ENCODE peak calls at places on chromosomes 1 and 21, in seven cellular contexts. A, V, P, D, O, C and R are unnamed samples.

GRCh38 chr1:235586992-235587391 is 62.6 kb downstream of the GNG4 start:
- DNase-seq in V (no peak), C (no peak), A (peak; percentile 15), P (no peak), D (no peak), O (no peak), R (no peak)

GRCh38 chr1:153506831-153507413 is 28.9 kb downstream of the S100A6 start:
- DNase-seq in P (no peak), O (no peak), C (peak; percentile 87), A (no peak), V (peak; percentile 91), D (peak; percentile 95), R (peak; percentile 89)

GRCh38 chr1:8396912-8397406 is 79.0 kb downstream of the SLC45A1 start:
- DNase-seq in A (no peak), O (no peak), D (peak; percentile 100), V (no peak), P (no peak), C (peak; percentile 70), R (no peak)

GRCh38 chr1:225908773-225909172 is 15.3 kb downstream of the PYCR2 start:
- DNase-seq in V (no peak), O (no peak), C (no peak), D (no peak), A (no peak), P (no peak), R (no peak)

GRCh38 chr1:1191734-1192133 is 14.7 kb downstream of the TNFRSF18 start:
- DNase-seq in P (no peak), C (no peak), D (no peak), O (no peak), A (no peak), V (no peak), R (no peak)

GRCh38 chr1:53258216-53258615 is 19.9 kb upstream of the MAGOH start:
- DNase-seq in P (no peak), A (no peak), O (no peak), D (no peak), V (no peak), C (no peak), R (no peak)

GRCh38 chr1:160993544-160993943 is 27.4 kb downstream of the F11R start:
- DNase-seq in D (peak; percentile 59), A (no peak), P (no peak), C (no peak), V (no peak), O (no peak), R (no peak)

GRCh38 chr1:16905856-16906702 is 10.3 kb downstream of the RNU1-2 start:
- DNase-seq in D (peak; percentile 40), P (no peak), V (no peak), O (no peak), C (no peak), A (no peak), R (no peak)

GRCh38 chr1:185170291-185170848 is 13.4 kb downstream of the SWT1 start:
- DNase-seq in C (peak; percentile 54), V (peak; percentile 40), P (peak; percentile 47), D (peak; percentile 48), A (no peak), O (peak; percentile 56), R (peak; percentile 22)

GRCh38 chr1:231460614-231461013 is 38.5 kb upstream of the EGLN1 start:
- DNase-seq in P (peak; percentile 76), O (no peak), C (no peak), A (no peak), D (peak; percentile 84), V (no peak), R (peak; percentile 13)

GRCh38 chr1:111735321-111735720 is 3.9 kb downstream of the INKA2 start:
- DNase-seq in D (peak; percentile 23), P (no peak), C (no peak), O (no peak), V (no peak), A (no peak), R (no peak)

GRCh38 chr1:211521102-211521815 is 29.3 kb upstream of the RD3 start:
- DNase-seq in O (no peak), D (no peak), C (no peak), P (no peak), V (no peak), A (no peak), R (peak; percentile 6)

GRCh38 chr1:193448682-193449461 is 262.5 kb upstream of the B3GALT2 start:
- DNase-seq in V (no peak), P (peak; percentile 49), D (no peak), O (no peak), A (no peak), C (no peak), R (no peak)

GRCh38 chr21:32653326-32653901 is 41.2 kb upstream of the CFAP298 start:
- DNase-seq in O (peak; percentile 15), D (no peak), A (no peak), V (no peak), P (peak; percentile 2), C (no peak), R (peak; percentile 32)

GRCh38 chr21:46667191-46667734 is 31.8 kb downstream of the PRMT2 start:
- DNase-seq in V (no peak), A (no peak), P (no peak), D (peak; percentile 48), O (no peak), C (no peak), R (no peak)

GRCh38 chr1:206814716-206815341 is 42.5 kb upstream of the IL10 start:
- DNase-seq in V (no peak), O (no peak), C (no peak), P (no peak), D (peak; percentile 72), A (no peak), R (no peak)

GRCh38 chr1:143660354-143660941 is 311.3 kb downstream of the FAM72C start:
- DNase-seq in D (no peak), P (no peak), C (no peak), A (no peak), O (no peak), V (no peak), R (no peak)

GRCh38 chr1:143661418-143662120 is 310.2 kb downstream of the FAM72C start:
- DNase-seq in C (no peak), P (no peak), D (no peak), V (no peak), A (no peak), O (no peak), R (peak; percentile 5)

GRCh38 chr1:143667730-143668129 is 304.1 kb downstream of the FAM72C start:
- DNase-seq in P (no peak), V (no peak), O (no peak), C (no peak), A (no peak), D (no peak), R (no peak)

GRCh38 chr1:143666851-143667250 is 304.9 kb downstream of the FAM72C start:
- DNase-seq in C (no peak), P (no peak), A (no peak), O (no peak), V (no peak), D (no peak), R (no peak)

GRCh38 chr1:143665606-143666005 is 306.2 kb downstream of the FAM72C start:
- DNase-seq in C (no peak), V (no peak), O (no peak), D (no peak), A (no peak), P (no peak), R (no peak)
- H3K4me1 ChIP-seq in C (no peaks in the 10 kb centered on the region), V (peaks cover 9% of the 10 kb centered on the region), O (no peaks in the 10 kb centered on the region), D (no peaks in the 10 kb centered on the region), A (peaks cover 8% of the 10 kb centered on the region), P (no peaks in the 10 kb centered on the region), R (peaks cover 10% of the 10 kb centered on the region)

GRCh38 chr1:156540955-156541354 is 31.4 kb downstream of the IQGAP3 start:
- DNase-seq in A (no peak), D (no peak), C (no peak), P (no peak), V (no peak), O (no peak), R (no peak)
- H3K4me3 ChIP-seq in A (no peak overlapping the region), D (no peak overlapping the region), C (no peak overlapping the region), P (no peak overlapping the region), V (no peak overlapping the region), O (no peak overlapping the region), R (no peak overlapping the region)

GRCh38 chr1:26879793-26880192 is 10.3 kb downstream of the GPN2 start:
- DNase-seq in D (no peak), P (no peak), C (no peak), V (no peak), A (no peak), O (no peak), R (no peak)
- H3K4me1 ChIP-seq in D (no peaks in the 10 kb centered on the region), P (no peaks in the 10 kb centered on the region), C (no peaks in the 10 kb centered on the region), V (peaks cover 5% of the 10 kb centered on the region), A (peaks cover 5% of the 10 kb centered on the region), O (no peaks in the 10 kb centered on the region), R (no peaks in the 10 kb centered on the region)

GRCh38 chr1:95232646-95233320 is 1.2 kb upstream of the RWDD3 start:
- DNase-seq in A (no peak), P (no peak), C (peak; percentile 7), O (no peak), V (no peak), D (no peak), R (peak; percentile 75)
- H3K4me3 ChIP-seq in A (peak overlapping the region; percentile 63), P (peak overlapping the region; percentile 82), C (peak overlapping the region; percentile 82), O (no peak overlapping the region), V (peak overlapping the region; percentile 78), D (peak overlapping the region; percentile 88), R (peak overlapping the region; percentile 4)

GRCh38 chr1:41657101-41657500 is 172.6 kb upstream of the EDN2 start:
- DNase-seq in P (no peak), O (no peak), D (no peak), V (no peak), A (no peak), C (no peak), R (no peak)
- H3K4me1 ChIP-seq in P (peaks cover 29% of the 10 kb centered on the region), O (peaks cover 8% of the 10 kb centered on the region), D (no peaks in the 10 kb centered on the region), V (peaks cover 13% of the 10 kb centered on the region), A (peaks cover 45% of the 10 kb centered on the region), C (peaks cover 11% of the 10 kb centered on the region), R (peaks cover 8% of the 10 kb centered on the region)

GRCh38 chr1:72620453-72620852 is 338.1 kb upstream of the NEGR1 start:
- DNase-seq in A (no peak), O (no peak), C (no peak), P (no peak), V (no peak), D (no peak), R (no peak)

GRCh38 chr1:72623299-72623708 is 341.0 kb upstream of the NEGR1 start:
- DNase-seq in C (no peak), O (no peak), P (no peak), A (no peak), V (no peak), D (peak; percentile 46), R (no peak)
- H3K4me3 ChIP-seq in C (no peak overlapping the region), O (no peak overlapping the region), P (no peak overlapping the region), A (no peak overlapping the region), V (no peak overlapping the region), D (peak overlapping the region; percentile 48), R (no peak overlapping the region)

GRCh38 chr1:156901966-156902922 is 8.7 kb downstream of the PEAR1 start:
- DNase-seq in A (no peak), C (no peak), V (no peak), P (no peak), O (no peak), D (no peak), R (no peak)
- H3K4me1 ChIP-seq in A (peaks cover 86% of the 10 kb centered on the region), C (peaks cover 51% of the 10 kb centered on the region), V (peaks cover 96% of the 10 kb centered on the region), P (peaks cover 5% of the 10 kb centered on the region), O (peaks cover 16% of the 10 kb centered on the region), D (peaks cover 72% of the 10 kb centered on the region), R (peaks cover 5% of the 10 kb centered on the region)